ENCODE peak calls at places on chromosome 19, in nine cellular contexts. Y is mucosa of descending colon, P is Caco-2, X is AG09309, Q is A549, Z is GM12864, D is dorsolateral prefrontal cortex, I is fibroblast of villous mesenchyme, T is lower lobe of right lung. L is an unnamed sample.

GRCh38 chr19:11017275-11018035 is 56.6 kb downstream of the SMARCA4 start:
- DNase-seq in Y (no peak), P (no peak), X (no peak), Q (no peak), Z (no peak), D (no peak), I (peak), T (no peak), L (no peak)

GRCh38 chr19:13790354-13790753 is 4.9 kb upstream of the ZSWIM4 start:
- DNase-seq in Y (no peak), P (no peak), X (peak), Q (no peak), Z (no peak), D (no peak), I (peak), T (no peak), L (no peak)

GRCh38 chr19:19105365-19106060 is 32.8 kb downstream of the TMEM161A start:
- DNase-seq in Y (peak), P (peak), X (no peak), Q (peak), Z (no peak), D (no peak), I (peak), T (no peak), L (no peak)

GRCh38 chr19:35346193-35347052 is 1.3 kb upstream of the FFAR1 start:
- DNase-seq in Y (peak), P (no peak), X (no peak), Q (no peak), Z (peak), D (no peak), I (no peak), T (peak), L (peak)

GRCh38 chr19:41988947-41989346 is 5.1 kb downstream of the ATP1A3 start:
- DNase-seq in Y (no peak), P (no peak), X (no peak), Q (no peak), Z (no peak), D (no peak), I (no peak), T (no peak), L (no peak)

GRCh38 chr19:42301646-42302204 is at the start of gene PRR19:
- DNase-seq in Y (no peak), P (no peak), X (no peak), Q (no peak), Z (no peak), D (no peak), I (no peak), T (no peak), L (no peak)

GRCh38 chr19:940591-941291 is 14.9 kb downstream of the ARID3A start:
- DNase-seq in Y (peak), P (no peak), X (no peak), Q (peak), Z (no peak), D (peak), I (peak), T (peak), L (no peak)

GRCh38 chr19:11987405-11988231 is 22.8 kb downstream of the ZNF763 start:
- DNase-seq in Y (peak), P (peak), X (peak), Q (no peak), Z (peak), D (peak), I (peak), T (peak), L (peak)

GRCh38 chr19:18282021-18282787 is 782 bp upstream of the JUND start:
- DNase-seq in Y (peak), P (no peak), X (no peak), Q (no peak), Z (no peak), D (no peak), I (no peak), T (no peak), L (no peak)

GRCh38 chr19:38173324-38174041 is 50.5 kb downstream of the DPF1 start:
- DNase-seq in Y (no peak), P (no peak), X (peak), Q (no peak), Z (no peak), D (peak), I (no peak), T (no peak), L (peak)

GRCh38 chr19:49335784-49336481 is 727 bp downstream of the CD37 start:
- DNase-seq in Y (no peak), P (no peak), X (no peak), Q (no peak), Z (no peak), D (no peak), I (no peak), T (no peak), L (no peak)
- H3K4me3 ChIP-seq in Y (no peak), P (no peak), X (no peak), Q (no peak), Z (peak), D (no peak), I (no peak), T (peak), L (peak)

DNA sequence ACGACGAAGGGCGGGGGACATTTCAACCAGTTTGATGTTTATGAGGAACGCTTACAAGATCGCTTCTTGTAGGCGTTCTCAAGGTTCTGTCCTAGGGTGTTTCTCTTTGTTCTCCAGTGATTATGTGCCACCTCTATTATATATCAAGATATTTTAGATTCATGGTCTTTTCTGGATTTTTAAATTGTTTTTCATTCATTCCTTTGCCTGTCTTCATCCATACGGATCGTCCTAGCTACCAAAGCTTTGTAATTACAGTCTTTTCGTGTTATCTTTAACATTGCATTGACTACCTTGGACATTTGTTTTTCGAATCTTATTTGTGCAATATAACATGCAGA is 342 bp upstream of the EID2 start:
- DNase-seq in Y (no peak), P (no peak), X (no peak), Q (no peak), Z (no peak), D (no peak), I (no peak), T (no peak), L (no peak)
- H3K4me3 ChIP-seq in Y (peak), P (no peak), X (no peak), Q (peak), Z (no peak), D (peak), I (peak), T (peak), L (peak)

GRCh38 chr19:7600721-7601120 is 5.1 kb downstream of the CAMSAP3 start:
- DNase-seq in Y (no peak), P (no peak), X (no peak), Q (no peak), Z (no peak), D (no peak), I (no peak), T (no peak), L (no peak)

GRCh38 chr19:7598180-7598579 is 2.5 kb downstream of the CAMSAP3 start:
- DNase-seq in Y (no peak), P (no peak), X (no peak), Q (no peak), Z (no peak), D (no peak), I (no peak), T (no peak), L (no peak)

GRCh38 chr19:7595466-7596133 is at the start of gene CAMSAP3:
- DNase-seq in Y (peak), P (peak), X (no peak), Q (no peak), Z (no peak), D (no peak), I (peak), T (peak), L (no peak)

GRCh38 chr19:7597689-7598088 is 2.0 kb downstream of the CAMSAP3 start:
- DNase-seq in Y (no peak), P (no peak), X (no peak), Q (peak), Z (no peak), D (no peak), I (no peak), T (no peak), L (no peak)

DNA sequence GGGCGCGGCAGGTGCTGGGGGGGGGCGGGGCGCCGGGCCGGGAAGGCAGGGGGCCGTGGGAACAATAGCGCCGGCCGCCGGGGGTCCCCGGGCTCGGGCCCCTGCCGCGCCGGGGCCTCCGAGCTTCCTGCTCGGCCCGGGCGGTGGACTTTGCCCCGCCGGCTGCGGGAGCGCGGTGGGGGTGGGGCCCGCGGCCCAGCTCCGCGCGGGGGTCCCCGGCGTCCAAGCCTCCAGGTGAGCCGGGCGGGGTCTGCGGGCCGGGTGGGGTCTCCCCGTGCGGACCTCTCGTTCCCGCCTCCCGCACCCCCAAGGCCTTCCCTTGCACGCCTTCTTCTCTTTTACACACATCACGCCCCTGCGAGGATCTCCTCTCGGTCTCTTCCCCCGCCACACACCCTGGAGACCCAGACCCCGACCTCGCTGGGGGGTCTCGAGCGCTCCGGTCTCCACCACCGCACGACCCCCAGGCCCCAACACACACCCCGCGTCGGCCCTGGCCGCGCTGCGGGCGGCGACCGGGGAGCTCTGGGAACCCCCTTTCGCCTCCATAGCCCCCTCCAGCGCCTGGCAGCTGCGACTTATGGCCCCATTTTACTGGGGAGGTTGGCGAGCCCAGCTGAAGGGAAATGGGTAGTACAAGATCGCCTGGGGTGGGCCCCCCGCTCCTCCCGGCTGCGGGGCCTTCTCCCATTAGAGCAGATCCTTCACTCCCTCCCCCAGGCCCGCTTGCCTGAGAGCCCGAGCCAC is 701 bp downstream of the CAMSAP3 start:
- DNase-seq in Y (peak), P (peak), X (no peak), Q (no peak), Z (no peak), D (no peak), I (no peak), T (no peak), L (no peak)
- H3K4me3 ChIP-seq in Y (peak), P (peak), X (no peak), Q (peak), Z (peak), D (peak), I (no peak), T (peak), L (peak)

GRCh38 chr19:4609878-4610511 is 29.3 kb upstream of the TNFAIP8L1 start:
- DNase-seq in Y (no peak), P (no peak), X (no peak), Q (no peak), Z (no peak), D (no peak), I (no peak), T (no peak), L (no peak)
- H3K4me3 ChIP-seq in Y (no peak), P (no peak), X (no peak), Q (no peak), Z (no peak), D (no peak), I (no peak), T (no peak), L (no peak)

DNA sequence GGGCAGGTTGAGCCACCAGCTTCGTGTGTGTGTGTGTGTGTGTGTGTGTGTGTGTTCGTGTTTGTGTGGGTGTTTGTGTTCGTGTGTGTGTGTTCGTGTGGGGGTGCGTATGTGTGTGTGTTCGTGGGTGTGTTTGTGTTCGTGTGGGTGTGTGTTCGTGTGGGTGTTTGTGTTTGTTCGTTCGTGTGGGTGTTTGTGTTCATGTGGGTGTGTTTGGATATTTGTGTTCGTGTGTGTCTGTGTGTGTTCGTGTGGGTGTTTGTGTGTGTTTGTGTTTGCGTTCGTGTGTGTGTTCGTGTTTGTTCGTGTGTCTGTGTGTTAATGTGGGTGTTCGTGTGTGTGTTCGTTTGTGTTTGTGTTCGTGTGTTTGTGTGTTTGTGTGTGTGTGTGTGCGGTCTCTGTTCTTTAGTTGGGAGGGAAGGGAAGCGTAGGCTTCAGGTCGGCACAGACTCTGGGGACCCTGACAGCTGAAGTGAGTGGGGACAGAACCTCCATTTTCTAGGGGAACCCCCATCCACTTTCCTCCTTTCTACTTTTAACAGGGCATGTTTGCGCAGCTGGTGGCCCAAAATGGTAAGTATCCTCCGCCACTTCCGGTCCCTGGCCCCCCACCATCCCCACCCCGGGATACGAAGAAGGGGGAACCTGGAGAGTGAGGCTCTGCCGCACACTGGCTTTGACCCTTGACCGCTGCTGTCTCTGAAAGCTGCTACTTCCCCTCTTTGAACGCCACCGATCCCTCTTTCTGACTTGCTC is 1.6 kb downstream of the TNFSF9 start:
- DNase-seq in Y (peak), P (no peak), X (no peak), Q (peak), Z (no peak), D (no peak), I (no peak), T (peak), L (no peak)
- H3K4me3 ChIP-seq in Y (no peak), P (no peak), X (no peak), Q (peak), Z (peak), D (peak), I (no peak), T (peak), L (no peak)

GRCh38 chr19:52566588-52566987 is 3.5 kb upstream of the ZNF701 start:
- DNase-seq in Y (no peak), P (peak), X (no peak), Q (peak), Z (no peak), D (no peak), I (peak), T (no peak), L (no peak)

GRCh38 chr19:52567921-52568320 is 2.2 kb upstream of the ZNF701 start:
- DNase-seq in Y (no peak), P (no peak), X (no peak), Q (no peak), Z (no peak), D (no peak), I (no peak), T (no peak), L (no peak)

GRCh38 chr19:52566121-52566520 is 4.0 kb upstream of the ZNF701 start:
- DNase-seq in Y (no peak), P (no peak), X (no peak), Q (no peak), Z (no peak), D (no peak), I (no peak), T (no peak), L (no peak)

GRCh38 chr19:52570005-52570861 is at the start of gene ZNF701:
- DNase-seq in Y (peak), P (peak), X (peak), Q (peak), Z (peak), D (peak), I (peak), T (peak), L (peak)
- H3K4me3 ChIP-seq in Y (peak), P (peak), X (peak), Q (no peak), Z (peak), D (peak), I (peak), T (peak), L (peak)

DNA sequence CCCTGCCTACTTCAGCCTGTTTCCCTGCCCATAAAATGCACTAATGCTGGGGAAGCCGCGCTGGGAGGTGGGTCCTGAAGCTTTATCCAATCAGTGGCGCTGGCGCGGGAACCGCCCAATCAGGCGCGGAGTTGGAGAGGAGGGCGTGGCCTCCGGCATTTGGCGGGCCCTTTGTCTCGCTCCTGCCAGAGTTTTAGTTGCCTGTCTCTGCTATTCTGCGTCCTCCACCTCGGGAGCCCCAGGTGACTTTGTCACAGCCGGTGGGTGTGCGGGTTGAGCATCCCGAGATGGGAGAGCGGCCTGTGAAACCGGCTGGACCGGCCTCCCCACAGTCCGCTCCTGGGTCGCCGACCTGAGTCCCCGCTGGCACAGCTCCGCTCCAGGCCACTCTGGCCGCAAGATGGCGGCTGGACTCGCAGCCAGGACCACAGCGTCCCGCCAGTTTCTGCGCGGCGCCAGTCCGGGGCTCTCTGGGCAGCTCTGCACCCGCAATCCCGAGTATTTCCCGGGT is 30.7 kb upstream of the ZNF429 start:
- DNase-seq in Y (peak), P (no peak), X (no peak), Q (no peak), Z (peak), D (peak), I (peak), T (peak), L (peak)
- H3K4me3 ChIP-seq in Y (no peak), P (no peak), X (peak), Q (no peak), Z (peak), D (peak), I (peak), T (peak), L (peak)

GRCh38 chr19:6723738-6724137 is 3.3 kb upstream of the C3 start:
- DNase-seq in Y (no peak), P (no peak), X (no peak), Q (no peak), Z (no peak), D (no peak), I (no peak), T (peak), L (no peak)
- H3K4me3 ChIP-seq in Y (no peak), P (no peak), X (no peak), Q (no peak), Z (no peak), D (no peak), I (no peak), T (no peak), L (no peak)

GRCh38 chr19:3098141-3098514 is 4.0 kb downstream of the GNA11 start:
- DNase-seq in Y (no peak), P (no peak), X (no peak), Q (no peak), Z (no peak), D (no peak), I (peak), T (no peak), L (no peak)
- H3K4me3 ChIP-seq in Y (no peak), P (no peak), X (peak), Q (no peak), Z (no peak), D (no peak), I (peak), T (peak), L (peak)

L was measured in vagina.